ENCODE peak calls at places on chromosomes 5 and 9, in four cellular contexts. R, D, M and N are unnamed samples.

GRCh38 chr5:129631946-129632345 is 115.9 kb upstream of the MINAR2 start:
- DNase-seq in M (no peak), R (no peak), D (no peak), N (no peak)

GRCh38 chr5:142222235-142222880 is 102.5 kb downstream of the SPRY4 start:
- DNase-seq in M (no peak), D (no peak), R (no peak), N (no peak)

GRCh38 chr9:93159601-93160418 is 24.1 kb upstream of the WNK2 start:
- DNase-seq in M (peak), R (peak), D (peak), N (peak)

GRCh38 chr5:54900906-54901725 is 84.3 kb downstream of the ESM1 start:
- DNase-seq in M (no peak), D (no peak), R (peak), N (no peak)

GRCh38 chr9:21883642-21884041 is 81.2 kb downstream of the MTAP start:
- DNase-seq in M (no peak), D (peak), R (no peak), N (peak)

GRCh38 chr9:89387970-89388867 is 69.9 kb downstream of the SECISBP2 start:
- DNase-seq in D (no peak), R (peak), M (no peak), N (no peak)

GRCh38 chr5:154519375-154519774 is 41.3 kb upstream of the HAND1 start:
- DNase-seq in R (peak), M (no peak), D (no peak), N (no peak)

GRCh38 chr5:143014017-143014651 is 244.0 kb downstream of the ARHGAP26 start:
- DNase-seq in M (peak), D (peak), R (no peak), N (peak)

GRCh38 chr9:87602933-87603643 is 105.4 kb downstream of the DAPK1 start:
- DNase-seq in D (no peak), R (no peak), M (no peak), N (no peak)

GRCh38 chr5:108356286-108356685 is 25.6 kb downstream of the FBXL17 start:
- DNase-seq in M (no peak), D (no peak), R (no peak), N (no peak)

GRCh38 chr9:34907044-34907443 is 51.0 kb upstream of the PHF24 start:
- DNase-seq in R (no peak), M (no peak), D (no peak), N (no peak)

GRCh38 chr5:96427823-96428222 is 5.2 kb downstream of the PCSK1 start:
- DNase-seq in R (peak), D (peak), M (no peak), N (no peak)

GRCh38 chr5:178595145-178595544 is 5.0 kb upstream of the COL23A1 start:
- DNase-seq in R (no peak), D (peak), M (no peak), N (no peak)

GRCh38 chr5:178589180-178590140 is 733 bp downstream of the COL23A1 start:
- DNase-seq in M (peak), R (peak), D (peak), N (peak)

GRCh38 chr5:178624626-178625546 is 2.0 kb downstream of the CLK4 start:
- DNase-seq in R (peak), D (peak), M (no peak), N (no peak)

GRCh38 chr5:18752317-18752716 is 1118.1 kb downstream of the TAF11L14 start:
- DNase-seq in D (no peak), M (no peak), R (no peak), N (no peak)

GRCh38 chr5:137750436-137750835 is 3.7 kb downstream of the HNRNPA0 start:
- DNase-seq in D (no peak), M (no peak), R (no peak), N (no peak)

GRCh38 chr9:133537257-133537656 is 2.8 kb downstream of the ADAMTSL2 start:
- DNase-seq in R (no peak), M (no peak), D (no peak), N (no peak)

GRCh38 chr5:14739961-14740360 is 75.4 kb downstream of the OTULIN start:
- DNase-seq in D (no peak), M (no peak), R (no peak), N (no peak)

GRCh38 chr5:298737-299125 is 22.8 kb upstream of the AHRR start:
- DNase-seq in R (no peak), D (no peak), M (no peak), N (no peak)

GRCh38 chr5:53006920-53007890 is 18.1 kb downstream of the ITGA2 start:
- DNase-seq in R (no peak), D (no peak), M (no peak), N (no peak)

GRCh38 chr5:1220351-1220750 is 4.8 kb upstream of the SLC6A18 start:
- DNase-seq in M (no peak), D (no peak), R (no peak), N (no peak)

GRCh38 chr5:102971693-102972293 is 148.1 kb downstream of the GIN1 start:
- DNase-seq in M (no peak), D (peak), R (peak), N (no peak)

GRCh38 chr5:33470544-33470943 is 29.8 kb downstream of the TARS1 start:
- DNase-seq in M (no peak), D (peak), R (peak), N (no peak)

GRCh38 chr9:118222375-118222774 is 518.2 kb downstream of the TLR4 start:
- DNase-seq in R (no peak), D (peak), M (no peak), N (peak)

GRCh38 chr5:36878421-36879088 is 2.0 kb downstream of the NIPBL start:
- DNase-seq in R (peak), D (peak), M (no peak), N (peak)

GRCh38 chr9:129133067-129133466 is 21.9 kb downstream of the PTPA start:
- DNase-seq in M (no peak), D (no peak), R (no peak), N (no peak)

GRCh38 chr5:7881816-7882215 is 12.9 kb downstream of the MTRR start:
- DNase-seq in R (no peak), D (no peak), M (no peak), N (no peak)

GRCh38 chr5:59768204-59769040 is 125.1 kb downstream of the PDE4D start:
- DNase-seq in R (peak), D (peak), M (peak), N (peak)

GRCh38 chr9:37342895-37343294 is 79.6 kb upstream of the GRHPR start:
- DNase-seq in M (no peak), R (no peak), D (no peak), N (no peak)

GRCh38 chr5:76836585-76836984 is 13.2 kb upstream of the S100Z start:
- DNase-seq in M (no peak), D (no peak), R (no peak), N (no peak)

GRCh38 chr5:180084638-180085561 is 13.3 kb upstream of the RNF130 start:
- DNase-seq in D (peak), R (no peak), M (peak), N (peak)

GRCh38 chr5:114208588-114208987 is 153.3 kb upstream of the KCNN2 start:
- DNase-seq in R (no peak), D (no peak), M (no peak), N (no peak)

GRCh38 chr9:115637661-115638060 is 515.9 kb upstream of the PAPPA start:
- DNase-seq in M (no peak), D (no peak), R (no peak), N (no peak)

GRCh38 chr9:115635680-115636383 is 517.8 kb upstream of the PAPPA start:
- DNase-seq in M (no peak), D (no peak), R (no peak), N (no peak)

GRCh38 chr9:115630126-115630840 is 512.3 kb upstream of the TNC start:
- DNase-seq in M (no peak), D (no peak), R (no peak), N (no peak)

GRCh38 chr9:115636596-115636995 is 517.0 kb upstream of the PAPPA start:
- DNase-seq in R (no peak), D (no peak), M (no peak), N (no peak)

GRCh38 chr9:115633099-115633498 is 515.1 kb upstream of the TNC start:
- DNase-seq in R (peak), D (no peak), M (no peak), N (no peak)
- H3K56ac ChIP-seq in R (no peak), D (no peak), M (no peak), N (no peak)

GRCh38 chr5:140634103-140634502 is 1.1 kb upstream of the CD14 start:
- DNase-seq in D (no peak), M (no peak), R (no peak), N (no peak)
- H3K56ac ChIP-seq in D (no peak), M (no peak), R (no peak), N (no peak)

GRCh38 chr5:38645508-38645907 is 89.1 kb upstream of the LIFR start:
- DNase-seq in D (no peak), R (no peak), M (no peak), N (no peak)
- H3K56ac ChIP-seq in D (no peak), R (no peak), M (no peak), N (no peak)

GRCh38 chr5:112247930-112248329 is 171.1 kb downstream of the EPB41L4A start:
- DNase-seq in D (no peak), M (no peak), R (no peak), N (no peak)
- H3K56ac ChIP-seq in D (no peak), M (no peak), R (no peak), N (no peak)

GRCh38 chr5:148515460-148515859 is 131.7 kb downstream of the FBXO38 start:
- DNase-seq in M (no peak), D (no peak), R (no peak), N (no peak)

GRCh38 chr5:148512498-148512897 is 128.7 kb downstream of the FBXO38 start:
- DNase-seq in M (no peak), D (no peak), R (no peak), N (no peak)

GRCh38 chr5:148514344-148514743 is 130.6 kb downstream of the FBXO38 start:
- DNase-seq in R (no peak), M (no peak), D (no peak), N (no peak)

GRCh38 chr5:148509893-148510292 is 126.1 kb downstream of the FBXO38 start:
- DNase-seq in D (no peak), R (no peak), M (no peak), N (no peak)

GRCh38 chr5:148511832-148512347 is 128.1 kb downstream of the FBXO38 start:
- DNase-seq in R (no peak), M (no peak), D (no peak), N (no peak)
- H3K56ac ChIP-seq in R (no peak), M (no peak), D (no peak), N (no peak)

GRCh38 chr5:175285263-175285662 is 158.7 kb downstream of the DRD1 start:
- DNase-seq in D (no peak), M (no peak), R (peak), N (no peak)
- H3K56ac ChIP-seq in D (no peak), M (no peak), R (no peak), N (no peak)